ENCODE peak calls at places on chromosomes 12 and 14, in ten cellular contexts. E is CD4-positive, alpha-beta T cell; H is tibial artery; W is AG04450; M is HFFc6; P is A549; G is GM13977; A is fibroblast of the aortic adventitia; V is nephron progenitor cell; I is astrocyte. D is an unnamed sample.

GRCh38 chr12:19287302-19287701 is 152.0 kb upstream of the AEBP2 start:
- DNase-seq in E (no peak), H (no peak), W (no peak), M (no peak), P (no peak), G (no peak), A (peak), V (no peak), I (no peak), D (no peak)

GRCh38 chr14:99853206-99853605 is 60.0 kb downstream of the EML1 start:
- DNase-seq in E (no peak), H (no peak), W (no peak), M (no peak), P (no peak), G (no peak), A (no peak), V (no peak), I (no peak), D (no peak)

GRCh38 chr12:121223283-121223946 is 13.5 kb downstream of the P2RX4 start:
- DNase-seq in E (peak), H (no peak), W (no peak), M (peak), P (peak), G (peak), A (no peak), V (no peak), I (no peak), D (no peak)

GRCh38 chr12:131281016-131281415 is 327.3 kb downstream of the ADGRD1 start:
- DNase-seq in E (no peak), H (peak), W (no peak), M (no peak), P (no peak), G (no peak), A (no peak), V (no peak), I (no peak), D (no peak)

GRCh38 chr12:108643941-108644742 is 10.4 kb upstream of the SELPLG start:
- DNase-seq in E (no peak), H (peak), W (no peak), M (no peak), P (peak), G (no peak), A (no peak), V (no peak), I (peak), D (no peak)

GRCh38 chr14:53596845-53597525 is 359.6 kb downstream of the BMP4 start:
- DNase-seq in E (no peak), H (no peak), W (no peak), M (no peak), P (no peak), G (no peak), A (no peak), V (no peak), I (no peak), D (no peak)

GRCh38 chr12:127943481-127944210 is 323.3 kb upstream of the TMEM132C start:
- DNase-seq in E (no peak), H (no peak), W (no peak), M (no peak), P (no peak), G (no peak), A (peak), V (no peak), I (peak), D (no peak)

GRCh38 chr14:20682127-20682434 is 2.3 kb upstream of the RNASE4 start:
- DNase-seq in E (no peak), H (no peak), W (no peak), M (no peak), P (no peak), G (no peak), A (no peak), V (no peak), I (no peak), D (no peak)

GRCh38 chr12:100473050-100473715 is 483 bp upstream of the NR1H4 start:
- DNase-seq in E (no peak), H (no peak), W (no peak), M (no peak), P (no peak), G (no peak), A (no peak), V (no peak), I (peak), D (no peak)

GRCh38 chr14:72699852-72700257 is 194.0 kb downstream of the DPF3 start:
- DNase-seq in E (no peak), H (peak), W (peak), M (peak), P (peak), G (no peak), A (peak), V (no peak), I (peak), D (no peak)

GRCh38 chr12:115810166-115810565 is 467.3 kb downstream of the MED13L start:
- DNase-seq in E (no peak), H (no peak), W (no peak), M (no peak), P (no peak), G (no peak), A (no peak), V (no peak), I (no peak), D (no peak)

GRCh38 chr14:96567289-96567899 is 65.2 kb downstream of the PAPOLA start:
- DNase-seq in E (no peak), H (no peak), W (peak), M (peak), P (peak), G (no peak), A (peak), V (no peak), I (peak), D (no peak)

GRCh38 chr14:62691613-62692489 is 353.4 kb downstream of the KCNH5 start:
- DNase-seq in E (no peak), H (no peak), W (peak), M (peak), P (peak), G (no peak), A (peak), V (no peak), I (peak), D (peak)

GRCh38 chr12:99147150-99147549 is 500.4 kb upstream of the GARIN6 start:
- DNase-seq in E (no peak), H (no peak), W (no peak), M (no peak), P (no peak), G (no peak), A (no peak), V (no peak), I (no peak), D (no peak)

GRCh38 chr12:139585-139984 is 73.0 kb downstream of the IQSEC3 start:
- DNase-seq in E (no peak), H (no peak), W (no peak), M (no peak), P (no peak), G (no peak), A (peak), V (peak), I (no peak), D (no peak)

GRCh38 chr14:60510976-60511599 is 2.1 kb downstream of the SIX6 start:
- DNase-seq in E (no peak), H (no peak), W (no peak), M (no peak), P (no peak), G (no peak), A (no peak), V (peak), I (no peak), D (no peak)

GRCh38 chr12:40622246-40622838 is 69.9 kb upstream of the CNTN1 start:
- DNase-seq in E (no peak), H (peak), W (no peak), M (peak), P (peak), G (peak), A (peak), V (peak), I (peak), D (peak)

GRCh38 chr12:3310271-3311026 is 180.6 kb upstream of the PRMT8 start:
- DNase-seq in E (no peak), H (no peak), W (no peak), M (no peak), P (no peak), G (no peak), A (no peak), V (no peak), I (no peak), D (no peak)

GRCh38 chr12:119783787-119784186 is 93.3 kb downstream of the CIT start:
- DNase-seq in E (no peak), H (no peak), W (no peak), M (no peak), P (no peak), G (no peak), A (no peak), V (no peak), I (no peak), D (no peak)

GRCh38 chr12:79661629-79662028 is 29.1 kb downstream of the PAWR start:
- DNase-seq in E (no peak), H (no peak), W (no peak), M (no peak), P (no peak), G (no peak), A (no peak), V (no peak), I (no peak), D (no peak)

GRCh38 chr12:103799504-103800251 is 41.4 kb downstream of the NT5DC3 start:
- DNase-seq in E (no peak), H (no peak), W (no peak), M (no peak), P (peak), G (no peak), A (peak), V (no peak), I (peak), D (no peak)

GRCh38 chr14:22472935-22473854 is 115.8 kb downstream of the DAD1 start:
- DNase-seq in E (no peak), H (peak), W (no peak), M (no peak), P (peak), G (peak), A (peak), V (peak), I (no peak), D (peak)

GRCh38 chr12:101021911-101022388 is 188.1 kb downstream of the SLC5A8 start:
- DNase-seq in E (no peak), H (no peak), W (peak), M (peak), P (peak), G (no peak), A (peak), V (no peak), I (peak), D (no peak)

GRCh38 chr12:53500119-53500775 is 836 bp upstream of the TARBP2 start:
- DNase-seq in E (no peak), H (peak), W (no peak), M (peak), P (peak), G (no peak), A (peak), V (no peak), I (peak), D (no peak)

GRCh38 chr12:13094349-13094748 is 9.1 kb downstream of the GSG1 start:
- DNase-seq in E (no peak), H (no peak), W (no peak), M (peak), P (no peak), G (peak), A (peak), V (no peak), I (peak), D (no peak)

GRCh38 chr12:90618606-90619005 is 336.4 kb downstream of the CCER1 start:
- DNase-seq in E (no peak), H (no peak), W (no peak), M (no peak), P (no peak), G (no peak), A (no peak), V (no peak), I (no peak), D (no peak)

GRCh38 chr12:96948782-96949181 is 41.7 kb downstream of the NEDD1 start:
- DNase-seq in E (no peak), H (no peak), W (no peak), M (no peak), P (no peak), G (no peak), A (no peak), V (no peak), I (no peak), D (no peak)

GRCh38 chr12:75838309-75838708 is 193.3 kb downstream of the PHLDA1 start:
- DNase-seq in E (no peak), H (no peak), W (no peak), M (no peak), P (no peak), G (no peak), A (no peak), V (no peak), I (no peak), D (no peak)

GRCh38 chr14:71739273-71739990 is 192.8 kb upstream of the RGS6 start:
- DNase-seq in E (no peak), H (no peak), W (no peak), M (no peak), P (peak), G (no peak), A (peak), V (no peak), I (no peak), D (no peak)

GRCh38 chr12:107352347-107353081 is 259.2 kb upstream of the CRY1 start:
- DNase-seq in E (no peak), H (no peak), W (no peak), M (no peak), P (peak), G (no peak), A (no peak), V (no peak), I (no peak), D (no peak)

GRCh38 chr14:70525691-70526090 is 9.1 kb downstream of the ADAM20 start:
- DNase-seq in E (no peak), H (no peak), W (no peak), M (no peak), P (no peak), G (no peak), A (no peak), V (no peak), I (no peak), D (no peak)

GRCh38 chr12:93990832-93991748 is 157.3 kb upstream of the PLXNC1 start:
- DNase-seq in E (no peak), H (peak), W (no peak), M (peak), P (peak), G (no peak), A (peak), V (peak), I (peak), D (no peak)

GRCh38 chr12:114054982-114055381 is 88.9 kb upstream of the RBM19 start:
- DNase-seq in E (no peak), H (no peak), W (no peak), M (no peak), P (no peak), G (no peak), A (no peak), V (no peak), I (no peak), D (no peak)

GRCh38 chr14:95291859-95292542 is 27.7 kb downstream of the CLMN start:
- DNase-seq in E (no peak), H (peak), W (no peak), M (no peak), P (peak), G (no peak), A (peak), V (no peak), I (peak), D (peak)

GRCh38 chr14:45526715-45527549 is 273.9 kb upstream of the MIS18BP1 start:
- DNase-seq in E (no peak), H (no peak), W (no peak), M (no peak), P (peak), G (peak), A (no peak), V (peak), I (no peak), D (no peak)

GRCh38 chr14:92848941-92849340 is 54.8 kb downstream of the GOLGA5 start:
- DNase-seq in E (no peak), H (no peak), W (no peak), M (no peak), P (no peak), G (no peak), A (no peak), V (no peak), I (no peak), D (no peak)

GRCh38 chr12:82874935-82875334 is 188.2 kb downstream of the TMTC2 start:
- DNase-seq in E (no peak), H (no peak), W (peak), M (no peak), P (no peak), G (no peak), A (peak), V (no peak), I (peak), D (no peak)

DNA sequence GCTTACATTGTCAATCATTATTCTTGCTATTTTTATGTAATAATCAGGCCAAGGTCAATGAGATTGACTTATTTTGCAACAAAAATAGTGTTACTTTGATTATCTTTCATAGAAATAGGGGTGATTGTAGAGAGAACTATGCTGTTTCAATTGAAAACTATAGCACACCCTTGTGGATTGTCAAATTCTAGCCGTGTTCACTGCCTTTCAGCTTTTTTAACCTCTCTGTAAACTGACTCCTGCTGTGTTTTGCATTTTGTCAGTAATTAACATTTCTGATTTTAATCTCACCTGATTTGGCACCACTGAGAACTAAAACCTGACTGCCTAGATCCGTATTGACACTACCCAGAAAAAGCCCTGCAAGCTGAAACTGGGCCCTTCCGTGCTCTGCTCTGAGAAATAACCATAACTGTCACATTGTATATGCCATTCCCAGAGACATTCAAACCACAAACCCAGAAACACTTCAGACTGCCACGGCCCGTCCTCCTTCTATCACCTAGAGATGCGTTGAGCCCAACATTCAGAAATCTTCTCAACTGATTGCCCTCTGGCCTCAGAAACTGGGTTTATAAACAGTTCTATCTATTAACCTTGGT is 26.6 kb upstream of the ETV6 start:
- DNase-seq in E (no peak), H (no peak), W (no peak), M (no peak), P (no peak), G (peak), A (no peak), V (no peak), I (no peak), D (no peak)
- TF ChIP-seq CTCF in E (no peak), H (no peak), W (peak), M (peak), P (no peak), G (peak), A (no peak), V (no peak), I (no peak), D (peak)

GRCh38 chr12:4353785-4354208 is 25.7 kb downstream of the FGF23 start:
- DNase-seq in E (peak), H (no peak), W (no peak), M (no peak), P (peak), G (no peak), A (peak), V (peak), I (no peak), D (no peak)

GRCh38 chr12:4355150-4355842 is 24.2 kb downstream of the FGF23 start:
- DNase-seq in E (no peak), H (no peak), W (no peak), M (no peak), P (no peak), G (no peak), A (no peak), V (no peak), I (no peak), D (no peak)

DNA sequence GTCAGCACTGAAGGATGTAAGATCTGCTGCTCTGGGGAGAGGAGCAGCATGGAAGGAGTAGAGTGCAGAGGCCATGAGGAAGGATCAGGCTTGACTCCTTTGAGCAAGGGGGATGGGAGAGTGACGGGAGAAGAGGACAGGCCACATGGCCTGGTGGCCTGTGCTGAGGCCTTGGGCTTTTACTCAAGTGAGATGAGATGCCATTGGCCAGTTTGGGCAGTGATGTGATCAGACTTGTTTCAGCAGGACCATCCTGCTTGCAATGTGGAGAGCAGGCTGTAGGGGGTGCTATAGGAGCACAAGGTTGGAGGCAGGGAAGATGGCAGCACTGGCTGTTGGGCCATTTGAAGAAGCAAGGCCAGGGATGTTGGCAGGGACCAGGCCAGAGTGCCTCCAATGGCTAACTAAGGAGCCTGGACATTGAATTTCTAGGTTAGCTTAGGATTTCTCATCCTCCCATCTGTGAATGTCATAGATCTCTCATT is 23.6 kb downstream of the FGF23 start:
- DNase-seq in E (peak), H (no peak), W (no peak), M (peak), P (peak), G (no peak), A (peak), V (peak), I (no peak), D (no peak)
- TF ChIP-seq CTCF in E (peak), H (no peak), W (peak), M (peak), P (peak), G (peak), A (peak), V (peak), I (peak), D (peak)

GRCh38 chr12:105561981-105562726 is 231.7 kb downstream of the C12orf75 start:
- DNase-seq in E (no peak), H (peak), W (peak), M (peak), P (peak), G (no peak), A (peak), V (peak), I (peak), D (peak)
- TF ChIP-seq CTCF in E (no peak), H (no peak), W (no peak), M (peak), P (no peak), G (no peak), A (no peak), V (no peak), I (no peak), D (no peak)

DNA sequence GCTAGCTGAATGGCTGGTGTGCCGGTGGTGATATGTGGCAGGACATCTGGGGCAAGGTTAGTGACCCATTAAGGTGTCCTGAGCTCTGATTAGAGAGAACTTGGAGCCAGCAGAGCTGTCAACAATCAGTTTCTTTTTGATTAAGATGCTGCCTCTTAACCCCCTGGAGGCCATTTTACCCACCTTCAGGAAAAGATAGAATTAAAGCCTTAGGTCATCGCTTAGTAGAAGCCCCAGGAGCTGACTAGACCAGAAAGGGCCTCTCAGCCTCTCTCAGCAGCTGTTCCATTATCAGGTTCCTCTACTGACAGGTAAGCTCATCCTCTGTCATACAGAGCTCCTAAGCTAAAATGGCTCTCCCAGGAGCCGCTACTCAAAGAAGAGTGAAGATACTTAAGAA is 339.0 kb downstream of the FUT8 start:
- DNase-seq in E (no peak), H (no peak), W (no peak), M (no peak), P (no peak), G (no peak), A (no peak), V (no peak), I (no peak), D (no peak)
- TF ChIP-seq CTCF in E (no peak), H (no peak), W (no peak), M (no peak), P (no peak), G (no peak), A (no peak), V (no peak), I (no peak), D (no peak)

DNA sequence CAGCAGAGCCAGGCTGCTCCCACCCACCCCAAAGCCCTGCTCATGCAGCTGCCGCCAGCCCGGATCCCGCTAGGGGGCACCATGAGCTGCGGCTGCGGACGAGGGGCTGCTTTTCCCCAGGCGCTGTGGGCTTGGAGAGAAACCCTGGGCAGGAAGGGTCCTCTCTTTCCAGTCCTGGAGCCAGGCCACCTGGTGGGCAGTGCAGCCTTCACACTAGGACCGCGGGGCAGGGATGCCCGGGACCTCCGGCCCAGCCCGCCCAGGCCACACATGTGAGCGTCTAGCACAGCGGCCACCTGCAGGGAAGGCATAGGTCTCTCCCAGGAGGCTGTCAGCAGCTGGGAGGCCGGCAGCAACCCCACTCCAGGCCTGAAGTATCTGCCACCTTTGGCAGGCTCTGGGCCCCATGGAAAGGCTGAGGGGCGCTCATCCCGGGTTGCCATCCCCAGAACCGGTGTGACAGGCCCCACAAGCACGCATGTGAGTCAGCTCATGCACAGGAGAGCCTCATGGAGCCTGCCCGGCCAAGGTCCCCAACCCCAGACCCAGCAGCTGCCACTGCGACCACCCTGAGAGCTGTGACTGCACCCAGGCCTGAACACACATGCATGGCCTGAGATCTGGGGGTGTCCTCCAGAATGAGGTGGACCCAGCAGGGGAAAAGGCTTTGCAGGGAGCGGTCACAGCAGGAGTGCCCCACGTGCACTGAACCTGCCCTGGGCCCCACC is 280.0 kb upstream of the RTL1 start:
- DNase-seq in E (no peak), H (no peak), W (no peak), M (no peak), P (no peak), G (peak), A (no peak), V (peak), I (no peak), D (no peak)
- TF ChIP-seq CTCF in E (no peak), H (no peak), W (peak), M (no peak), P (peak), G (no peak), A (no peak), V (peak), I (peak), D (peak)

D was measured in prostate gland.